ENCODE peak calls at places on chromosomes 7 and 10, in seven cellular contexts. F is HL-60, X is neural progenitor cell, O is lower leg skin, G is heart left ventricle, W is suprapubic skin, L is GM12865. Y is an unnamed sample.

GRCh38 chr10:132479024-132479602 is 58.5 kb upstream of the INPP5A start:
- DNase-seq in F (no peak), X (no peak), O (no peak), G (no peak), W (peak; percentile 67), L (no peak), Y (no peak)

GRCh38 chr10:12605580-12606405 is 256.4 kb downstream of the CAMK1D start:
- DNase-seq in F (no peak), X (peak; percentile 8), O (peak; percentile 93), G (peak; percentile 54), W (peak; percentile 87), L (no peak), Y (peak; percentile 33)

GRCh38 chr7:81482600-81483186 is 287.2 kb downstream of the HGF start:
- DNase-seq in F (no peak), X (peak; percentile 25), O (no peak), G (no peak), W (no peak), L (peak; percentile 40), Y (peak; percentile 12)

GRCh38 chr10:34585422-34586115 is 229.5 kb downstream of the PARD3 start:
- DNase-seq in F (no peak), X (no peak), O (no peak), G (no peak), W (no peak), L (no peak), Y (no peak)

GRCh38 chr7:151728286-151728660 is 148.6 kb downstream of the PRKAG2 start:
- DNase-seq in F (no peak), X (no peak), O (no peak), G (no peak), W (no peak), L (no peak), Y (no peak)

GRCh38 chr7:137953692-137954470 is 48.0 kb downstream of the CREB3L2 start:
- DNase-seq in F (no peak), X (peak; percentile 61), O (no peak), G (no peak), W (no peak), L (peak; percentile 34), Y (no peak)

GRCh38 chr10:133023216-133023843 is 64.4 kb upstream of the ADGRA1 start:
- DNase-seq in F (no peak), X (no peak), O (no peak), G (no peak), W (no peak), L (no peak), Y (no peak)

GRCh38 chr7:6160191-6160623 is 112.2 kb downstream of the CYTH3 start:
- DNase-seq in F (no peak), X (peak; percentile 80), O (peak; percentile 89), G (peak; percentile 71), W (no peak), L (no peak), Y (no peak)

GRCh38 chr10:121695731-121696464 is 97.7 kb upstream of the FGFR2 start:
- DNase-seq in F (no peak), X (no peak), O (no peak), G (no peak), W (no peak), L (no peak), Y (no peak)

GRCh38 chr10:112082134-112082533 is 101.4 kb downstream of the GPAM start:
- DNase-seq in F (no peak), X (no peak), O (no peak), G (peak; percentile 41), W (peak; percentile 73), L (no peak), Y (no peak)

GRCh38 chr7:101804642-101805401 is 12.6 kb upstream of the CUX1 start:
- DNase-seq in F (no peak), X (peak; percentile 45), O (no peak), G (no peak), W (no peak), L (peak; percentile 34), Y (no peak)

GRCh38 chr7:135193615-135194081 is 17.7 kb downstream of the WDR91 start:
- DNase-seq in F (no peak), X (no peak), O (no peak), G (no peak), W (no peak), L (no peak), Y (no peak)

GRCh38 chr10:11763501-11763861 is 21.3 kb downstream of the ECHDC3 start:
- DNase-seq in F (no peak), X (no peak), O (no peak), G (no peak), W (no peak), L (no peak), Y (no peak)

GRCh38 chr10:62503871-62504270 is 129.7 kb downstream of the ZNF365 start:
- DNase-seq in F (no peak), X (no peak), O (no peak), G (no peak), W (no peak), L (no peak), Y (no peak)

GRCh38 chr7:115340828-115341227 is 418.9 kb downstream of the MDFIC start:
- DNase-seq in F (no peak), X (no peak), O (no peak), G (no peak), W (no peak), L (no peak), Y (no peak)
- TF ChIP-seq CTCF in F (no peak), X (peak; percentile 28), O (no peak), G (no peak), W (no peak), L (peak; percentile 31), Y (no peak)

DNA sequence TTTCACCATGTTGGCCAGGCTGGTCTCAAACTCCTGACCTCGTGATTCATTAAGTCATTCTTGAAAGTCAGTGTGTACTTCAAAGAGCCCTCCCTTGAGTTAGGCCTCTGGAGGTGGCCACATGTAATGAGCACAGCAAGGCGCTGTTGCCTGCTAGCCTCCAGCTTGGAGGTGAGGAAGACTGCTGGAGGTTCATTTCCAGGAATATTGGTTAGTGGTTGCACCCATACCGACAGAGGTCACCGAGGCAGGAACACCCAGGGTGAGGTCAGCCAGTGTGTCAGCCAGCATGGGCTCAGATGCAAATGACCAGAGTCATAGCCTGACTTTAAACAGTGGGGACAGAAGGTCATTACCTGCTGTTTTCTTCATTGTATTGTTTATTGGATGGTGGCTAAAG is 84.9 kb downstream of the PLPP4 start:
- DNase-seq in F (no peak), X (no peak), O (no peak), G (no peak), W (no peak), L (no peak), Y (no peak)
- TF ChIP-seq CTCF in F (no peak), X (no peak), O (no peak), G (no peak), W (no peak), L (no peak), Y (no peak)

DNA sequence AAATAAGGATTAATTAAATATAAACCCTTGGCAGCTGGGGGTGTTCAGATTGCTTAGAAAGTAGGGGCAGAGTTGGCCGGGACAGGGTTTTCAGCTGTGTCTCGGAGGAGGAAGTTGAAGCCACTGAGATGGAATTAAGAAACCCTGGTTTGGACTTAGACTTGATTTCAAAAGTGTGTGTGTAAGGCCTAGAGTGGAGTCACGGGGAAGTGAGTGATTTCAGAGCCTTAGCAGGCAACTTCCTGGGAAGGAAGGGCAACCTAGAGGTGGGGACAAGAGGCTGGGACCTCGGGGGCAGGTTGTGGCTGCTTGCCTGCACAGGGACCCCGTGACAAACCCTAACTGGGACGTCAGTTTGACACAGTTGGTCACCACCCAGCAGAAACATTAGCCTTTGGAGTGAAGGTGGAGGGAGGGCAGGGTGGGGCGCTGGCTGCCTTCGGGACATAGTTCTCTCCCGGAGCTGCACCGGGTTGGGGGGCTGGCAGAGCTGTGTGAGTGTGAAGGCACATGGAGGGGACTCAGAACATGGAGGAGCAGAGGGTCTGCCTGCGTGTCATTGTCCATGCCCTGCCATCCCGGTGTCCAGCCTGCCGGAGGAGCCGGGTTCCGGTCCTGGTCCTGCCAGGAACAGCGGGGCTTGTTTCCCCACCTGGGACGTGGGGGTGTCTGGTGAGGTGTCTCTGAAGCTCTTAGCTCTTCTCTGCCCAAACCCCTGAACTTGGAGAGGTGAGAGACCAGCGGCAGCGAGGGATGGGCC is 1.8 kb downstream of the BRI3 start:
- DNase-seq in F (peak; percentile 87), X (no peak), O (peak; percentile 93), G (peak; percentile 53), W (no peak), L (no peak), Y (no peak)
- TF ChIP-seq CTCF in F (no peak), X (no peak), O (no peak), G (no peak), W (no peak), L (no peak), Y (no peak)

GRCh38 chr7:44220046-44220720 is 19.4 kb downstream of the YKT6 start:
- DNase-seq in F (no peak), X (no peak), O (peak; percentile 78), G (no peak), W (no peak), L (no peak), Y (no peak)

GRCh38 chr7:44217852-44218402 is 17.1 kb downstream of the YKT6 start:
- DNase-seq in F (no peak), X (no peak), O (peak; percentile 68), G (no peak), W (no peak), L (no peak), Y (no peak)

GRCh38 chr7:44217133-44217714 is 16.4 kb downstream of the YKT6 start:
- DNase-seq in F (no peak), X (no peak), O (peak; percentile 69), G (no peak), W (no peak), L (no peak), Y (no peak)

GRCh38 chr7:44219371-44220045 is 18.7 kb downstream of the YKT6 start:
- DNase-seq in F (no peak), X (no peak), O (peak; percentile 74), G (no peak), W (peak; percentile 69), L (no peak), Y (no peak)

GRCh38 chr7:44218418-44219201 is 17.8 kb downstream of the YKT6 start:
- DNase-seq in F (no peak), X (peak; percentile 88), O (peak; percentile 75), G (no peak), W (no peak), L (no peak), Y (no peak)
- TF ChIP-seq CTCF in F (no peak), X (peak; percentile 49), O (no peak), G (no peak), W (no peak), L (no peak), Y (no peak)

GRCh38 chr10:7933262-7933661 is 115.0 kb downstream of the TAF3 start:
- DNase-seq in F (no peak), X (no peak), O (no peak), G (no peak), W (no peak), L (no peak), Y (no peak)
- TF ChIP-seq CTCF in F (no peak), X (no peak), O (no peak), G (no peak), W (no peak), L (no peak), Y (no peak)

Y was measured in GM20000.